ENCODE peak calls at places on chromosomes 16 and 17, in seven cellular contexts. One of them, this sample, is unnamed.

GRCh38 chr17:47218896-47219430 is 9.8 kb downstream of the MYL4 start:
- DNase-seq in activated CD8-positive, alpha-beta T cell treated with anti-CD3 and anti-CD28 coated beads for 36 hours: no peak
- DNase-seq in activated T-cell treated with anti-CD3 and anti-CD28 coated beads for 4 hours: no peak
- DNase-seq in CD4-positive, alpha-beta T cell: no peak
- DNase-seq in HFFc6: no peak
- DNase-seq in transverse colon: no peak
- DNase-seq in AG04450: no peak
- DNase-seq in this sample: no peak

GRCh38 chr17:49624896-49625295 is 49.2 kb downstream of the NXPH3 start:
- DNase-seq in activated CD8-positive, alpha-beta T cell treated with anti-CD3 and anti-CD28 coated beads for 36 hours: no peak
- DNase-seq in activated T-cell treated with anti-CD3 and anti-CD28 coated beads for 4 hours: no peak
- DNase-seq in CD4-positive, alpha-beta T cell: no peak
- DNase-seq in HFFc6: peak; percentile 33
- DNase-seq in transverse colon: no peak
- DNase-seq in AG04450: no peak
- DNase-seq in this sample: no peak

GRCh38 chr17:43556292-43556691 is 10.2 kb upstream of the ETV4 start:
- DNase-seq in activated CD8-positive, alpha-beta T cell treated with anti-CD3 and anti-CD28 coated beads for 36 hours: peak; percentile 49
- DNase-seq in activated T-cell treated with anti-CD3 and anti-CD28 coated beads for 4 hours: no peak
- DNase-seq in CD4-positive, alpha-beta T cell: no peak
- DNase-seq in HFFc6: peak; percentile 90
- DNase-seq in transverse colon: peak; percentile 79
- DNase-seq in AG04450: no peak
- DNase-seq in this sample: no peak

GRCh38 chr16:81636298-81636960 is 142.7 kb upstream of the PLCG2 start:
- DNase-seq in activated CD8-positive, alpha-beta T cell treated with anti-CD3 and anti-CD28 coated beads for 36 hours: no peak
- DNase-seq in activated T-cell treated with anti-CD3 and anti-CD28 coated beads for 4 hours: no peak
- DNase-seq in CD4-positive, alpha-beta T cell: no peak
- DNase-seq in HFFc6: no peak
- DNase-seq in transverse colon: no peak
- DNase-seq in AG04450: no peak
- DNase-seq in this sample: no peak

GRCh38 chr17:53253956-53254597 is 568.6 kb upstream of the KIF2B start:
- DNase-seq in activated CD8-positive, alpha-beta T cell treated with anti-CD3 and anti-CD28 coated beads for 36 hours: no peak
- DNase-seq in activated T-cell treated with anti-CD3 and anti-CD28 coated beads for 4 hours: no peak
- DNase-seq in CD4-positive, alpha-beta T cell: no peak
- DNase-seq in HFFc6: no peak
- DNase-seq in transverse colon: no peak
- DNase-seq in AG04450: no peak
- DNase-seq in this sample: no peak

GRCh38 chr17:61218438-61218837 is 181.2 kb upstream of the TBX2 start:
- DNase-seq in activated CD8-positive, alpha-beta T cell treated with anti-CD3 and anti-CD28 coated beads for 36 hours: no peak
- DNase-seq in activated T-cell treated with anti-CD3 and anti-CD28 coated beads for 4 hours: no peak
- DNase-seq in CD4-positive, alpha-beta T cell: no peak
- DNase-seq in HFFc6: peak; percentile 75
- DNase-seq in transverse colon: no peak
- DNase-seq in AG04450: peak; percentile 30
- DNase-seq in this sample: no peak

GRCh38 chr16:10741844-10742243 is 1.8 kb upstream of the NUBP1 start:
- DNase-seq in activated CD8-positive, alpha-beta T cell treated with anti-CD3 and anti-CD28 coated beads for 36 hours: no peak
- DNase-seq in activated T-cell treated with anti-CD3 and anti-CD28 coated beads for 4 hours: no peak
- DNase-seq in CD4-positive, alpha-beta T cell: no peak
- DNase-seq in HFFc6: no peak
- DNase-seq in transverse colon: peak; percentile 17
- DNase-seq in AG04450: no peak
- DNase-seq in this sample: no peak

GRCh38 chr16:80664226-80664625 is 123.4 kb downstream of the DYNLRB2 start:
- DNase-seq in activated CD8-positive, alpha-beta T cell treated with anti-CD3 and anti-CD28 coated beads for 36 hours: no peak
- DNase-seq in activated T-cell treated with anti-CD3 and anti-CD28 coated beads for 4 hours: no peak
- DNase-seq in CD4-positive, alpha-beta T cell: no peak
- DNase-seq in HFFc6: no peak
- DNase-seq in transverse colon: no peak
- DNase-seq in AG04450: no peak
- DNase-seq in this sample: no peak

GRCh38 chr17:74818306-74818705 is 41.4 kb downstream of the GRIN2C start:
- DNase-seq in activated CD8-positive, alpha-beta T cell treated with anti-CD3 and anti-CD28 coated beads for 36 hours: no peak
- DNase-seq in activated T-cell treated with anti-CD3 and anti-CD28 coated beads for 4 hours: no peak
- DNase-seq in CD4-positive, alpha-beta T cell: no peak
- DNase-seq in HFFc6: no peak
- DNase-seq in transverse colon: no peak
- DNase-seq in AG04450: no peak
- DNase-seq in this sample: no peak

GRCh38 chr16:28873543-28874201 is 4.6 kb upstream of the ATP2A1 start:
- DNase-seq in activated CD8-positive, alpha-beta T cell treated with anti-CD3 and anti-CD28 coated beads for 36 hours: peak; percentile 66
- DNase-seq in activated T-cell treated with anti-CD3 and anti-CD28 coated beads for 4 hours: peak; percentile 44
- DNase-seq in CD4-positive, alpha-beta T cell: peak; percentile 27
- DNase-seq in HFFc6: no peak
- DNase-seq in transverse colon: peak; percentile 30
- DNase-seq in AG04450: no peak
- DNase-seq in this sample: peak; percentile 38

GRCh38 chr16:75787421-75787820 is 61.1 kb upstream of the CPHXL start:
- DNase-seq in activated CD8-positive, alpha-beta T cell treated with anti-CD3 and anti-CD28 coated beads for 36 hours: no peak
- DNase-seq in activated T-cell treated with anti-CD3 and anti-CD28 coated beads for 4 hours: no peak
- DNase-seq in CD4-positive, alpha-beta T cell: no peak
- DNase-seq in HFFc6: no peak
- DNase-seq in transverse colon: no peak
- DNase-seq in AG04450: no peak
- DNase-seq in this sample: no peak

GRCh38 chr17:63035271-63035670 is 69.2 kb downstream of the TANC2 start:
- DNase-seq in activated CD8-positive, alpha-beta T cell treated with anti-CD3 and anti-CD28 coated beads for 36 hours: no peak
- DNase-seq in activated T-cell treated with anti-CD3 and anti-CD28 coated beads for 4 hours: no peak
- DNase-seq in CD4-positive, alpha-beta T cell: no peak
- DNase-seq in HFFc6: peak; percentile 80
- DNase-seq in transverse colon: no peak
- DNase-seq in AG04450: peak; percentile 44
- DNase-seq in this sample: no peak

GRCh38 chr17:78653382-78653781 is 76.2 kb upstream of the DNAH17 start:
- DNase-seq in activated CD8-positive, alpha-beta T cell treated with anti-CD3 and anti-CD28 coated beads for 36 hours: no peak
- DNase-seq in activated T-cell treated with anti-CD3 and anti-CD28 coated beads for 4 hours: no peak
- DNase-seq in CD4-positive, alpha-beta T cell: no peak
- DNase-seq in HFFc6: peak; percentile 37
- DNase-seq in transverse colon: no peak
- DNase-seq in AG04450: no peak
- DNase-seq in this sample: no peak

GRCh38 chr16:84648595-84649510 is 542 bp downstream of the KLHL36 start:
- DNase-seq in activated CD8-positive, alpha-beta T cell treated with anti-CD3 and anti-CD28 coated beads for 36 hours: peak; percentile 53
- DNase-seq in activated T-cell treated with anti-CD3 and anti-CD28 coated beads for 4 hours: no peak
- DNase-seq in CD4-positive, alpha-beta T cell: no peak
- DNase-seq in HFFc6: no peak
- DNase-seq in transverse colon: peak; percentile 73
- DNase-seq in AG04450: no peak
- DNase-seq in this sample: peak; percentile 38

GRCh38 chr17:7549401-7550055 is 670 bp downstream of the TNFSF12 start:
- DNase-seq in activated CD8-positive, alpha-beta T cell treated with anti-CD3 and anti-CD28 coated beads for 36 hours: peak; percentile 69
- DNase-seq in activated T-cell treated with anti-CD3 and anti-CD28 coated beads for 4 hours: no peak
- DNase-seq in CD4-positive, alpha-beta T cell: peak; percentile 27
- DNase-seq in HFFc6: no peak
- DNase-seq in transverse colon: peak; percentile 62
- DNase-seq in AG04450: no peak
- DNase-seq in this sample: peak; percentile 22

GRCh38 chr17:73722163-73722562 is 77.9 kb upstream of the SDK2 start:
- DNase-seq in activated CD8-positive, alpha-beta T cell treated with anti-CD3 and anti-CD28 coated beads for 36 hours: peak; percentile 60
- DNase-seq in activated T-cell treated with anti-CD3 and anti-CD28 coated beads for 4 hours: no peak
- DNase-seq in CD4-positive, alpha-beta T cell: peak; percentile 63
- DNase-seq in HFFc6: no peak
- DNase-seq in transverse colon: no peak
- DNase-seq in AG04450: no peak
- DNase-seq in this sample: peak; percentile 28

GRCh38 chr17:17693253-17693954 is 12.1 kb downstream of the RAI1 start:
- DNase-seq in activated CD8-positive, alpha-beta T cell treated with anti-CD3 and anti-CD28 coated beads for 36 hours: no peak
- DNase-seq in activated T-cell treated with anti-CD3 and anti-CD28 coated beads for 4 hours: no peak
- DNase-seq in CD4-positive, alpha-beta T cell: no peak
- DNase-seq in HFFc6: no peak
- DNase-seq in transverse colon: peak; percentile 31
- DNase-seq in AG04450: no peak
- DNase-seq in this sample: no peak

GRCh38 chr16:1432388-1433262 is 1.7 kb downstream of the PERCC1 start:
- DNase-seq in activated CD8-positive, alpha-beta T cell treated with anti-CD3 and anti-CD28 coated beads for 36 hours: peak; percentile 41
- DNase-seq in activated T-cell treated with anti-CD3 and anti-CD28 coated beads for 4 hours: no peak
- DNase-seq in CD4-positive, alpha-beta T cell: no peak
- DNase-seq in HFFc6: no peak
- DNase-seq in transverse colon: no peak
- DNase-seq in AG04450: no peak
- DNase-seq in this sample: no peak

GRCh38 chr16:76226011-76226410 is 51.2 kb upstream of the CNTNAP4 start:
- DNase-seq in activated CD8-positive, alpha-beta T cell treated with anti-CD3 and anti-CD28 coated beads for 36 hours: no peak
- DNase-seq in activated T-cell treated with anti-CD3 and anti-CD28 coated beads for 4 hours: no peak
- DNase-seq in CD4-positive, alpha-beta T cell: no peak
- DNase-seq in HFFc6: no peak
- DNase-seq in transverse colon: no peak
- DNase-seq in AG04450: no peak
- DNase-seq in this sample: no peak

GRCh38 chr16:78571880-78572279 is 472.4 kb downstream of the WWOX start:
- DNase-seq in activated CD8-positive, alpha-beta T cell treated with anti-CD3 and anti-CD28 coated beads for 36 hours: no peak
- DNase-seq in activated T-cell treated with anti-CD3 and anti-CD28 coated beads for 4 hours: no peak
- DNase-seq in CD4-positive, alpha-beta T cell: no peak
- DNase-seq in HFFc6: no peak
- DNase-seq in transverse colon: no peak
- DNase-seq in AG04450: no peak
- DNase-seq in this sample: no peak

GRCh38 chr17:6387442-6387841 is 47.5 kb downstream of the AIPL1 start:
- DNase-seq in activated CD8-positive, alpha-beta T cell treated with anti-CD3 and anti-CD28 coated beads for 36 hours: no peak
- DNase-seq in activated T-cell treated with anti-CD3 and anti-CD28 coated beads for 4 hours: no peak
- DNase-seq in CD4-positive, alpha-beta T cell: no peak
- DNase-seq in HFFc6: no peak
- DNase-seq in transverse colon: no peak
- DNase-seq in AG04450: no peak
- DNase-seq in this sample: no peak

GRCh38 chr17:69503711-69504110 is 89.2 kb downstream of the MAP2K6 start:
- DNase-seq in activated CD8-positive, alpha-beta T cell treated with anti-CD3 and anti-CD28 coated beads for 36 hours: no peak
- DNase-seq in activated T-cell treated with anti-CD3 and anti-CD28 coated beads for 4 hours: no peak
- DNase-seq in CD4-positive, alpha-beta T cell: no peak
- DNase-seq in HFFc6: no peak
- DNase-seq in transverse colon: no peak
- DNase-seq in AG04450: no peak
- DNase-seq in this sample: no peak

GRCh38 chr17:7632492-7632894 is 2.6 kb downstream of the SHBG start:
- DNase-seq in activated CD8-positive, alpha-beta T cell treated with anti-CD3 and anti-CD28 coated beads for 36 hours: peak; percentile 60
- DNase-seq in activated T-cell treated with anti-CD3 and anti-CD28 coated beads for 4 hours: no peak
- DNase-seq in CD4-positive, alpha-beta T cell: no peak
- DNase-seq in HFFc6: peak; percentile 51
- DNase-seq in transverse colon: peak; percentile 40
- DNase-seq in AG04450: no peak
- DNase-seq in this sample: no peak

GRCh38 chr16:58000706-58001676 is at the start of gene USB1:
- DNase-seq in activated CD8-positive, alpha-beta T cell treated with anti-CD3 and anti-CD28 coated beads for 36 hours: peak; percentile 83
- DNase-seq in activated T-cell treated with anti-CD3 and anti-CD28 coated beads for 4 hours: peak; percentile 79
- DNase-seq in CD4-positive, alpha-beta T cell: peak; percentile 77
- DNase-seq in HFFc6: peak; percentile 77
- DNase-seq in transverse colon: peak; percentile 89
- DNase-seq in AG04450: peak; percentile 39
- DNase-seq in this sample: peak; percentile 86

GRCh38 chr17:77376795-77377751 is 236.3 kb downstream of the SEC14L1 start:
- DNase-seq in activated CD8-positive, alpha-beta T cell treated with anti-CD3 and anti-CD28 coated beads for 36 hours: no peak
- DNase-seq in activated T-cell treated with anti-CD3 and anti-CD28 coated beads for 4 hours: no peak
- DNase-seq in CD4-positive, alpha-beta T cell: no peak
- DNase-seq in HFFc6: peak; percentile 28
- DNase-seq in transverse colon: no peak
- DNase-seq in AG04450: peak; percentile 79
- DNase-seq in this sample: no peak

GRCh38 chr17:68532826-68533225 is 20.6 kb downstream of the PRKAR1A start:
- DNase-seq in activated CD8-positive, alpha-beta T cell treated with anti-CD3 and anti-CD28 coated beads for 36 hours: no peak
- DNase-seq in activated T-cell treated with anti-CD3 and anti-CD28 coated beads for 4 hours: no peak
- DNase-seq in CD4-positive, alpha-beta T cell: no peak
- DNase-seq in HFFc6: no peak
- DNase-seq in transverse colon: no peak
- DNase-seq in AG04450: no peak
- DNase-seq in this sample: no peak

GRCh38 chr17:42632949-42633444 is 23.5 kb downstream of the TUBG1 start:
- DNase-seq in activated CD8-positive, alpha-beta T cell treated with anti-CD3 and anti-CD28 coated beads for 36 hours: no peak
- DNase-seq in activated T-cell treated with anti-CD3 and anti-CD28 coated beads for 4 hours: no peak
- DNase-seq in CD4-positive, alpha-beta T cell: no peak
- DNase-seq in HFFc6: no peak
- DNase-seq in transverse colon: no peak
- DNase-seq in AG04450: no peak
- DNase-seq in this sample: no peak

GRCh38 chr16:82796047-82796446 is 169.3 kb downstream of the CDH13 start:
- DNase-seq in activated CD8-positive, alpha-beta T cell treated with anti-CD3 and anti-CD28 coated beads for 36 hours: no peak
- DNase-seq in activated T-cell treated with anti-CD3 and anti-CD28 coated beads for 4 hours: no peak
- DNase-seq in CD4-positive, alpha-beta T cell: no peak
- DNase-seq in HFFc6: no peak
- DNase-seq in transverse colon: no peak
- DNase-seq in AG04450: no peak
- DNase-seq in this sample: no peak

GRCh38 chr17:29504711-29505110 is 62.1 kb downstream of the ABHD15 start:
- DNase-seq in activated CD8-positive, alpha-beta T cell treated with anti-CD3 and anti-CD28 coated beads for 36 hours: no peak
- DNase-seq in activated T-cell treated with anti-CD3 and anti-CD28 coated beads for 4 hours: no peak
- DNase-seq in CD4-positive, alpha-beta T cell: no peak
- DNase-seq in HFFc6: no peak
- DNase-seq in transverse colon: no peak
- DNase-seq in AG04450: no peak
- DNase-seq in this sample: no peak

GRCh38 chr16:515175-515962 is 12.1 kb upstream of the CAPN15 start:
- DNase-seq in activated CD8-positive, alpha-beta T cell treated with anti-CD3 and anti-CD28 coated beads for 36 hours: no peak
- DNase-seq in activated T-cell treated with anti-CD3 and anti-CD28 coated beads for 4 hours: no peak
- DNase-seq in CD4-positive, alpha-beta T cell: no peak
- DNase-seq in HFFc6: no peak
- DNase-seq in transverse colon: no peak
- DNase-seq in AG04450: no peak
- DNase-seq in this sample: no peak

GRCh38 chr17:56125830-56126819 is 27.1 kb upstream of the ANKFN1 start:
- DNase-seq in activated CD8-positive, alpha-beta T cell treated with anti-CD3 and anti-CD28 coated beads for 36 hours: peak; percentile 28
- DNase-seq in activated T-cell treated with anti-CD3 and anti-CD28 coated beads for 4 hours: no peak
- DNase-seq in CD4-positive, alpha-beta T cell: no peak
- DNase-seq in HFFc6: peak; percentile 85
- DNase-seq in transverse colon: no peak
- DNase-seq in AG04450: peak; percentile 30
- DNase-seq in this sample: no peak

GRCh38 chr16:725041-725376 is 1.2 kb downstream of the CCDC78 start:
- DNase-seq in activated CD8-positive, alpha-beta T cell treated with anti-CD3 and anti-CD28 coated beads for 36 hours: no peak
- DNase-seq in activated T-cell treated with anti-CD3 and anti-CD28 coated beads for 4 hours: no peak
- DNase-seq in CD4-positive, alpha-beta T cell: no peak
- DNase-seq in HFFc6: no peak
- DNase-seq in transverse colon: no peak
- DNase-seq in AG04450: no peak
- DNase-seq in this sample: no peak

GRCh38 chr16:89332248-89333245 is 115.0 kb downstream of the ZNF778 start:
- DNase-seq in activated CD8-positive, alpha-beta T cell treated with anti-CD3 and anti-CD28 coated beads for 36 hours: no peak
- DNase-seq in activated T-cell treated with anti-CD3 and anti-CD28 coated beads for 4 hours: no peak
- DNase-seq in CD4-positive, alpha-beta T cell: no peak
- DNase-seq in HFFc6: no peak
- DNase-seq in transverse colon: no peak
- DNase-seq in AG04450: no peak
- DNase-seq in this sample: no peak

GRCh38 chr17:45230787-45231480 is 9.2 kb downstream of the FMNL1 start:
- DNase-seq in activated CD8-positive, alpha-beta T cell treated with anti-CD3 and anti-CD28 coated beads for 36 hours: no peak
- DNase-seq in activated T-cell treated with anti-CD3 and anti-CD28 coated beads for 4 hours: no peak
- DNase-seq in CD4-positive, alpha-beta T cell: no peak
- DNase-seq in HFFc6: peak; percentile 15
- DNase-seq in transverse colon: no peak
- DNase-seq in AG04450: no peak
- DNase-seq in this sample: no peak